ENCODE peak calls at places on chromosomes 7 and 10, in five cellular contexts. One of them, this sample, is unnamed.

GRCh38 chr10:28722065-28722803 is 44.9 kb downstream of the BAMBI start:
- DNase-seq in stomach: no peak
- DNase-seq in naive thymus-derived CD4-positive, alpha-beta T cell: no peak
- DNase-seq in dorsolateral prefrontal cortex: peak
- DNase-seq in brain microvascular endothelial cell: peak
- DNase-seq in this sample: peak

GRCh38 chr10:71203124-71203523 is 9.2 kb upstream of the UNC5B start:
- DNase-seq in stomach: no peak
- DNase-seq in naive thymus-derived CD4-positive, alpha-beta T cell: no peak
- DNase-seq in dorsolateral prefrontal cortex: no peak
- DNase-seq in brain microvascular endothelial cell: no peak
- DNase-seq in this sample: no peak

GRCh38 chr7:142440219-142441073 is 182.6 kb upstream of the PRSS58 start:
- DNase-seq in stomach: no peak
- DNase-seq in naive thymus-derived CD4-positive, alpha-beta T cell: no peak
- DNase-seq in dorsolateral prefrontal cortex: no peak
- DNase-seq in brain microvascular endothelial cell: peak
- DNase-seq in this sample: no peak

GRCh38 chr7:47454066-47454950 is 127.6 kb downstream of the TNS3 start:
- DNase-seq in stomach: no peak
- DNase-seq in naive thymus-derived CD4-positive, alpha-beta T cell: no peak
- DNase-seq in dorsolateral prefrontal cortex: no peak
- DNase-seq in brain microvascular endothelial cell: no peak
- DNase-seq in this sample: no peak

GRCh38 chr7:2911466-2911865 is 67.4 kb upstream of the GNA12 start:
- DNase-seq in stomach: no peak
- DNase-seq in naive thymus-derived CD4-positive, alpha-beta T cell: no peak
- DNase-seq in dorsolateral prefrontal cortex: no peak
- DNase-seq in brain microvascular endothelial cell: no peak
- DNase-seq in this sample: no peak

GRCh38 chr7:6272481-6273323 is at the start of gene CYTH3:
- DNase-seq in stomach: peak
- DNase-seq in naive thymus-derived CD4-positive, alpha-beta T cell: peak
- DNase-seq in dorsolateral prefrontal cortex: peak
- DNase-seq in brain microvascular endothelial cell: no peak
- DNase-seq in this sample: peak

GRCh38 chr7:149310113-149310836 is 48.3 kb downstream of the ZNF783 start:
- DNase-seq in stomach: no peak
- DNase-seq in naive thymus-derived CD4-positive, alpha-beta T cell: no peak
- DNase-seq in dorsolateral prefrontal cortex: no peak
- DNase-seq in brain microvascular endothelial cell: peak
- DNase-seq in this sample: no peak

GRCh38 chr7:123079021-123079420 is 83.5 kb upstream of the TAS2R16 start:
- DNase-seq in stomach: no peak
- DNase-seq in naive thymus-derived CD4-positive, alpha-beta T cell: no peak
- DNase-seq in dorsolateral prefrontal cortex: no peak
- DNase-seq in brain microvascular endothelial cell: no peak
- DNase-seq in this sample: no peak

GRCh38 chr10:23191764-23192395 is at the start of gene PTF1A:
- DNase-seq in stomach: no peak
- DNase-seq in naive thymus-derived CD4-positive, alpha-beta T cell: no peak
- DNase-seq in dorsolateral prefrontal cortex: no peak
- DNase-seq in brain microvascular endothelial cell: no peak
- DNase-seq in this sample: no peak

GRCh38 chr7:44065431-44066110 is at the start of gene PGAM2:
- DNase-seq in stomach: no peak
- DNase-seq in naive thymus-derived CD4-positive, alpha-beta T cell: no peak
- DNase-seq in dorsolateral prefrontal cortex: peak
- DNase-seq in brain microvascular endothelial cell: no peak
- DNase-seq in this sample: peak

GRCh38 chr7:85749715-85750453 is 563.0 kb upstream of the SEMA3D start:
- DNase-seq in stomach: no peak
- DNase-seq in naive thymus-derived CD4-positive, alpha-beta T cell: no peak
- DNase-seq in dorsolateral prefrontal cortex: no peak
- DNase-seq in brain microvascular endothelial cell: no peak
- DNase-seq in this sample: no peak

GRCh38 chr7:69751026-69751425 is 152.8 kb downstream of the AUTS2 start:
- DNase-seq in stomach: no peak
- DNase-seq in naive thymus-derived CD4-positive, alpha-beta T cell: no peak
- DNase-seq in dorsolateral prefrontal cortex: no peak
- DNase-seq in brain microvascular endothelial cell: no peak
- DNase-seq in this sample: no peak

GRCh38 chr7:69597278-69598076 is 798 bp upstream of the AUTS2 start:
- DNase-seq in stomach: peak
- DNase-seq in naive thymus-derived CD4-positive, alpha-beta T cell: no peak
- DNase-seq in dorsolateral prefrontal cortex: no peak
- DNase-seq in brain microvascular endothelial cell: no peak
- DNase-seq in this sample: peak

GRCh38 chr10:4270116-4270515 is 485.1 kb upstream of the KLF6 start:
- DNase-seq in stomach: no peak
- DNase-seq in naive thymus-derived CD4-positive, alpha-beta T cell: no peak
- DNase-seq in dorsolateral prefrontal cortex: no peak
- DNase-seq in brain microvascular endothelial cell: peak
- DNase-seq in this sample: no peak

GRCh38 chr7:140326116-140326928 is 72.0 kb downstream of the SLC37A3 start:
- DNase-seq in stomach: peak
- DNase-seq in naive thymus-derived CD4-positive, alpha-beta T cell: peak
- DNase-seq in dorsolateral prefrontal cortex: peak
- DNase-seq in brain microvascular endothelial cell: peak
- DNase-seq in this sample: peak

GRCh38 chr7:24801910-24802699 is 44.8 kb upstream of the GSDME start:
- DNase-seq in stomach: no peak
- DNase-seq in naive thymus-derived CD4-positive, alpha-beta T cell: no peak
- DNase-seq in dorsolateral prefrontal cortex: no peak
- DNase-seq in brain microvascular endothelial cell: no peak
- DNase-seq in this sample: no peak

GRCh38 chr7:6578114-6579084 is 1.1 kb downstream of the ZDHHC4 start:
- DNase-seq in stomach: no peak
- DNase-seq in naive thymus-derived CD4-positive, alpha-beta T cell: no peak
- DNase-seq in dorsolateral prefrontal cortex: no peak
- DNase-seq in brain microvascular endothelial cell: no peak
- DNase-seq in this sample: no peak

GRCh38 chr7:32036557-32036956 is 33.6 kb downstream of the PDE1C start:
- DNase-seq in stomach: no peak
- DNase-seq in naive thymus-derived CD4-positive, alpha-beta T cell: no peak
- DNase-seq in dorsolateral prefrontal cortex: no peak
- DNase-seq in brain microvascular endothelial cell: no peak
- DNase-seq in this sample: no peak

GRCh38 chr10:49092477-49092876 is 22.8 kb downstream of the VSTM4 start:
- DNase-seq in stomach: no peak
- DNase-seq in naive thymus-derived CD4-positive, alpha-beta T cell: no peak
- DNase-seq in dorsolateral prefrontal cortex: no peak
- DNase-seq in brain microvascular endothelial cell: no peak
- DNase-seq in this sample: no peak

GRCh38 chr7:114085592-114086490 is 167.0 kb upstream of the PPP1R3A start:
- DNase-seq in stomach: peak
- DNase-seq in naive thymus-derived CD4-positive, alpha-beta T cell: no peak
- DNase-seq in dorsolateral prefrontal cortex: no peak
- DNase-seq in brain microvascular endothelial cell: peak
- DNase-seq in this sample: peak

GRCh38 chr10:3126741-3127342 is 45.7 kb downstream of the PITRM1 start:
- DNase-seq in stomach: no peak
- DNase-seq in naive thymus-derived CD4-positive, alpha-beta T cell: no peak
- DNase-seq in dorsolateral prefrontal cortex: no peak
- DNase-seq in brain microvascular endothelial cell: no peak
- DNase-seq in this sample: peak

GRCh38 chr10:50316695-50317648 is 65.7 kb upstream of the ASAH2 start:
- DNase-seq in stomach: no peak
- DNase-seq in naive thymus-derived CD4-positive, alpha-beta T cell: no peak
- DNase-seq in dorsolateral prefrontal cortex: no peak
- DNase-seq in brain microvascular endothelial cell: no peak
- DNase-seq in this sample: no peak

GRCh38 chr10:46236941-46237681 is 49.7 kb upstream of the ANTXRL start:
- DNase-seq in stomach: peak
- DNase-seq in naive thymus-derived CD4-positive, alpha-beta T cell: no peak
- DNase-seq in dorsolateral prefrontal cortex: no peak
- DNase-seq in brain microvascular endothelial cell: no peak
- DNase-seq in this sample: no peak

GRCh38 chr7:88306590-88307048 is at the start of gene STEAP4:
- DNase-seq in stomach: peak
- DNase-seq in naive thymus-derived CD4-positive, alpha-beta T cell: no peak
- DNase-seq in dorsolateral prefrontal cortex: peak
- DNase-seq in brain microvascular endothelial cell: peak
- DNase-seq in this sample: no peak

GRCh38 chr10:26946103-26946907 is 85.5 kb upstream of the ABI1 start:
- DNase-seq in stomach: no peak
- DNase-seq in naive thymus-derived CD4-positive, alpha-beta T cell: no peak
- DNase-seq in dorsolateral prefrontal cortex: no peak
- DNase-seq in brain microvascular endothelial cell: no peak
- DNase-seq in this sample: no peak

GRCh38 chr10:13347235-13348156 is 597 bp downstream of the SEPHS1 start:
- DNase-seq in stomach: peak
- DNase-seq in naive thymus-derived CD4-positive, alpha-beta T cell: peak
- DNase-seq in dorsolateral prefrontal cortex: peak
- DNase-seq in brain microvascular endothelial cell: peak
- DNase-seq in this sample: peak

GRCh38 chr10:128710795-128711183 is 584.6 kb upstream of the MKI67 start:
- DNase-seq in stomach: no peak
- DNase-seq in naive thymus-derived CD4-positive, alpha-beta T cell: no peak
- DNase-seq in dorsolateral prefrontal cortex: no peak
- DNase-seq in brain microvascular endothelial cell: no peak
- DNase-seq in this sample: no peak

GRCh38 chr10:4057725-4058513 is 272.9 kb upstream of the KLF6 start:
- DNase-seq in stomach: no peak
- DNase-seq in naive thymus-derived CD4-positive, alpha-beta T cell: no peak
- DNase-seq in dorsolateral prefrontal cortex: no peak
- DNase-seq in brain microvascular endothelial cell: no peak
- DNase-seq in this sample: no peak

GRCh38 chr7:30994206-30995100 is 30.7 kb downstream of the GHRHR start:
- DNase-seq in stomach: no peak
- DNase-seq in naive thymus-derived CD4-positive, alpha-beta T cell: no peak
- DNase-seq in dorsolateral prefrontal cortex: no peak
- DNase-seq in brain microvascular endothelial cell: no peak
- DNase-seq in this sample: no peak

DNA sequence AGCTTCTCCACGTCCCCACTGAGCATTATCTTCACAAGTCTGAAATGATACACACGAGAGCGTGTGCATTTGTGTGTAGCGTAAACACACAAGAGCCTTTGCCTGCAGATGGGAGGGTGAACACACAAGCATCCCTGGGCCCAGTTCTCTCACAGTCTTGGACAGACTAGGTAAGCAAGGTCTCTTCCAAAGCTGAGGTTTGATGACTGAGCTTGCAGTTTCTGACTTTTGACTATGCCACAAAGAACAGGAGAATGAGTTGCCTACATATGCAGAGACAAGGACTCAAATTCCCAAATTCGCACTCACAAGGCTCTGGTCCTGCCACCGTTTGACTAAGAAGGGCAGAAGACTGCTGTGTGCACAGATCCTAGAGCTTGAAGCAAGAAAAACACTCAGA is 55.8 kb downstream of the FAM53B start:
- DNase-seq in stomach: no peak
- DNase-seq in naive thymus-derived CD4-positive, alpha-beta T cell: no peak
- DNase-seq in dorsolateral prefrontal cortex: no peak
- DNase-seq in brain microvascular endothelial cell: no peak
- DNase-seq in this sample: no peak
- H3K27ac ChIP-seq in stomach: peak
- H3K27ac ChIP-seq in naive thymus-derived CD4-positive, alpha-beta T cell: no peak
- H3K27ac ChIP-seq in dorsolateral prefrontal cortex: peak
- H3K27ac ChIP-seq in brain microvascular endothelial cell: no peak
- H3K27ac ChIP-seq in this sample: no peak

GRCh38 chr10:73039635-73040034 is 57.0 kb downstream of the P4HA1 start:
- DNase-seq in stomach: no peak
- DNase-seq in naive thymus-derived CD4-positive, alpha-beta T cell: no peak
- DNase-seq in dorsolateral prefrontal cortex: no peak
- DNase-seq in brain microvascular endothelial cell: peak
- DNase-seq in this sample: no peak
- H3K27ac ChIP-seq in stomach: no peak
- H3K27ac ChIP-seq in naive thymus-derived CD4-positive, alpha-beta T cell: no peak
- H3K27ac ChIP-seq in dorsolateral prefrontal cortex: no peak
- H3K27ac ChIP-seq in brain microvascular endothelial cell: peak
- H3K27ac ChIP-seq in this sample: no peak

GRCh38 chr10:72802291-72803118 is 91.0 kb upstream of the OIT3 start:
- DNase-seq in stomach: no peak
- DNase-seq in naive thymus-derived CD4-positive, alpha-beta T cell: no peak
- DNase-seq in dorsolateral prefrontal cortex: no peak
- DNase-seq in brain microvascular endothelial cell: no peak
- DNase-seq in this sample: no peak

GRCh38 chr10:72801263-72801868 is 92.2 kb upstream of the OIT3 start:
- DNase-seq in stomach: no peak
- DNase-seq in naive thymus-derived CD4-positive, alpha-beta T cell: no peak
- DNase-seq in dorsolateral prefrontal cortex: no peak
- DNase-seq in brain microvascular endothelial cell: no peak
- DNase-seq in this sample: no peak

GRCh38 chr10:72800741-72801092 is 92.8 kb upstream of the OIT3 start:
- DNase-seq in stomach: no peak
- DNase-seq in naive thymus-derived CD4-positive, alpha-beta T cell: no peak
- DNase-seq in dorsolateral prefrontal cortex: no peak
- DNase-seq in brain microvascular endothelial cell: no peak
- DNase-seq in this sample: no peak

GRCh38 chr10:72800000-72800740 is 93.4 kb upstream of the OIT3 start:
- DNase-seq in stomach: no peak
- DNase-seq in naive thymus-derived CD4-positive, alpha-beta T cell: no peak
- DNase-seq in dorsolateral prefrontal cortex: no peak
- DNase-seq in brain microvascular endothelial cell: no peak
- DNase-seq in this sample: no peak

DNA sequence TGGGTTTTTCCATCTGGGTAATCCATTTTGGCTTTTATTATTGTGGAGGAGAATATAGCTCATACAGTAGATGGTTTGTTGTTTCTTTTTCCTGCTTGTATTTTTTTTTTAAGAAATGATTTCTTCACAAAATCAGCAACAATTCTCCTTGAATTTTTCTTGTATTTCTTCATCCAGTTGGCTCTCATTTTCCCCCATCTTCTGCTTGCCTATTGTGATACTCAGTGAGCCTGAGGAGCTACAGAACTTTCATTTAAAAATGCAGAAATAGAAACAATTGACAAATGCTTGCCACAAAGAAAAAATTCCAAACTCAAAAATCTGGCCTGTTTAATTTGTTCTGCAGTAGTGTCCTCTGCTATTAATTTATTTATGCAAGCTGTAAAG is 90.4 kb upstream of the OIT3 start:
- DNase-seq in stomach: no peak
- DNase-seq in naive thymus-derived CD4-positive, alpha-beta T cell: no peak
- DNase-seq in dorsolateral prefrontal cortex: no peak
- DNase-seq in brain microvascular endothelial cell: no peak
- DNase-seq in this sample: no peak
- H3K27ac ChIP-seq in stomach: no peak
- H3K27ac ChIP-seq in naive thymus-derived CD4-positive, alpha-beta T cell: no peak
- H3K27ac ChIP-seq in dorsolateral prefrontal cortex: no peak
- H3K27ac ChIP-seq in brain microvascular endothelial cell: peak
- H3K27ac ChIP-seq in this sample: no peak

DNA sequence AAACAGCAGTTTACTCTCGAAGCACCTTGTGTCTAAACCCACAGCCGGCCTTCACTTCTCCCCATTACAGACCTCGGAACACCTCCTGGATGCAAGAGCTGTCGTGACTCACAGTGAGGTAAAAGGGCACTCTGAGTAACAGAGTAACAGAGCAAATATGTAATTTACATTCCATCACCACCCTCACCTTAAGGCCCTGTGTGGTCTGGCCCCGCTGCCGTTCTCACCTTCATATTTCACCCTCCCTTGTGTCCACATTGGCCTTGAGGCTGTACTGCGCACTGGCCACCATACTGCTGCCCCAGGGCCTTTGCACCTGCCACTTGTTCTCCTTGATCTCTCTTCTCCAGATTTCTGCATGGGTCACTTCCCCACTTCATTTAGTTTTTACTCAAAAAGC is 12.6 kb downstream of the FFAR4 start:
- DNase-seq in stomach: peak
- DNase-seq in naive thymus-derived CD4-positive, alpha-beta T cell: no peak
- DNase-seq in dorsolateral prefrontal cortex: no peak
- DNase-seq in brain microvascular endothelial cell: no peak
- DNase-seq in this sample: no peak
- H3K27ac ChIP-seq in stomach: peak
- H3K27ac ChIP-seq in naive thymus-derived CD4-positive, alpha-beta T cell: no peak
- H3K27ac ChIP-seq in dorsolateral prefrontal cortex: no peak
- H3K27ac ChIP-seq in brain microvascular endothelial cell: no peak
- H3K27ac ChIP-seq in this sample: no peak